ENCODE peak calls at places on chromosomes 4 and X, in eight cellular contexts. G is EL, V is RWPE1, W is HuH-7.5, Z is astrocyte of the spinal cord, N is GM06990, T is testis, R is OCI-M1. F is an unnamed sample.

GRCh38 chrX:51395807-51396728 is 63.4 kb downstream of the NUDT10 start:
- DNase-seq in T (peak), V (no peak), G (no peak), W (no peak), Z (no peak), N (peak), R (no peak), F (no peak)

GRCh38 chr4:126798214-126798613 is 834.5 kb upstream of the INTU start:
- DNase-seq in R (no peak), V (no peak), W (no peak), G (no peak), T (no peak), N (no peak), Z (no peak), F (no peak)

GRCh38 chrX:130330706-130331105 is 9.0 kb upstream of the SLC25A14 start:
- DNase-seq in G (peak), N (peak), Z (peak), R (peak), W (peak), V (peak), T (peak), F (peak)

GRCh38 chr4:109164011-109164410 is 138.4 kb downstream of the COL25A1 start:
- DNase-seq in R (no peak), N (no peak), Z (no peak), T (no peak), G (peak), W (no peak), V (no peak), F (peak)

GRCh38 chr4:151555151-151555945 is 146.4 kb downstream of the FHIP1A start:
- DNase-seq in T (no peak), Z (peak), N (no peak), W (no peak), V (peak), G (no peak), R (no peak), F (no peak)

GRCh38 chr4:122980860-122981259 is 58.5 kb upstream of the NUDT6 start:
- DNase-seq in G (no peak), N (no peak), T (no peak), V (no peak), Z (no peak), W (no peak), R (no peak), F (peak)

GRCh38 chrX:72126048-72126415 is 5.7 kb downstream of the RTL5 start:
- DNase-seq in W (no peak), N (no peak), G (no peak), Z (no peak), T (no peak), R (no peak), V (no peak), F (peak)

GRCh38 chr4:16205298-16206164 is 20.7 kb downstream of the TAPT1 start:
- DNase-seq in R (peak), V (no peak), G (peak), T (no peak), W (no peak), N (peak), Z (no peak), F (peak)

GRCh38 chrX:48957477-48957826 is at the start of gene OTUD5:
- DNase-seq in N (peak), G (peak), V (peak), W (peak), Z (no peak), T (peak), R (peak), F (no peak)

GRCh38 chrX:128019218-128019617 is 33.0 kb downstream of the ACTRT1 start:
- DNase-seq in Z (no peak), N (no peak), W (no peak), G (no peak), R (no peak), V (no peak), T (no peak), F (no peak)

GRCh38 chr4:70559216-70559830 is 32.7 kb upstream of the AMBN start:
- DNase-seq in N (no peak), G (peak), V (peak), W (no peak), Z (peak), R (peak), T (peak), F (peak)

GRCh38 chr4:134174271-134174670 is 27.3 kb downstream of the PABPC4L start:
- DNase-seq in T (no peak), Z (no peak), V (no peak), G (no peak), W (no peak), N (no peak), R (no peak), F (no peak)

GRCh38 chr4:152052431-152053057 is 291.7 kb upstream of the GATB start:
- DNase-seq in Z (peak), W (no peak), R (peak), G (no peak), N (no peak), V (no peak), T (no peak), F (peak)

GRCh38 chrX:10197597-10198210 is 40.9 kb downstream of the CLCN4 start:
- DNase-seq in V (no peak), N (no peak), T (no peak), Z (peak), R (no peak), G (no peak), W (no peak), F (no peak)

GRCh38 chrX:36116222-36116621 is 196.7 kb downstream of the CFAP47 start:
- DNase-seq in N (no peak), G (no peak), R (no peak), W (no peak), T (no peak), Z (no peak), V (no peak), F (no peak)

GRCh38 chr4:8568068-8568668 is 12.0 kb upstream of the GPR78 start:
- DNase-seq in W (no peak), T (no peak), Z (no peak), N (no peak), G (no peak), R (no peak), V (no peak), F (peak)

GRCh38 chrX:74636749-74637314 is 22.4 kb upstream of the RLIM start:
- DNase-seq in V (peak), W (no peak), N (no peak), T (no peak), Z (no peak), R (no peak), G (no peak), F (no peak)

GRCh38 chr4:183589710-183590109 is 69.3 kb downstream of the RWDD4 start:
- DNase-seq in G (peak), Z (no peak), W (no peak), T (no peak), R (no peak), N (no peak), V (no peak), F (no peak)

GRCh38 chr4:91620952-91621351 is 682.8 kb upstream of the GRID2 start:
- DNase-seq in W (no peak), G (no peak), T (no peak), R (no peak), N (no peak), V (no peak), Z (no peak), F (no peak)

GRCh38 chr4:161197912-161198311 is 965.9 kb downstream of the FSTL5 start:
- DNase-seq in Z (no peak), G (no peak), W (no peak), N (no peak), R (no peak), T (no peak), V (no peak), F (no peak)

GRCh38 chr4:147488551-147488950 is 7.7 kb downstream of the EDNRA start:
- DNase-seq in N (no peak), V (no peak), G (no peak), R (no peak), W (no peak), Z (no peak), T (no peak), F (peak)

GRCh38 chrX:66015152-66015827 is 24.6 kb downstream of the VSIG4 start:
- DNase-seq in N (peak), W (no peak), G (no peak), R (peak), Z (no peak), T (no peak), V (no peak), F (peak)

GRCh38 chrX:46755656-46756055 is 3.3 kb downstream of the SLC9A7 start:
- DNase-seq in R (no peak), G (no peak), T (no peak), W (no peak), N (no peak), V (no peak), Z (no peak), F (no peak)